ENCODE peak calls at places on chromosome X, in ten cellular contexts. D is activated gamma-delta T cell, H is foreskin fibroblast, M is neural progenitor cell, F is AG09319, S is Caki2, O is foreskin keratinocyte, C is fibroblast of pulmonary artery, Q is retina, K is RCC 7860. V is an unnamed sample.

GRCh38 chrX:13110427-13111324 is 66.3 kb upstream of the FAM9C start:
- DNase-seq in D (no peak), H (peak; percentile 87), M (no peak), F (peak; percentile 83), S (peak; percentile 73), O (peak; percentile 75), C (peak; percentile 96), Q (no peak), K (peak; percentile 86), V (peak; percentile 44)

GRCh38 chrX:115940888-115941332 is 229.6 kb upstream of the AGTR2 start:
- DNase-seq in D (no peak), H (no peak), M (peak; percentile 84), F (peak; percentile 32), S (no peak), O (no peak), C (peak; percentile 6), Q (peak; percentile 94), K (no peak), V (no peak)

GRCh38 chrX:14027031-14027430 is 2.7 kb downstream of the GEMIN8 start:
- DNase-seq in D (no peak), H (peak; percentile 42), M (no peak), F (no peak), S (no peak), O (peak; percentile 28), C (peak; percentile 13), Q (no peak), K (no peak), V (no peak)

GRCh38 chrX:107000013-107000515 is at the start of gene MORC4:
- DNase-seq in D (peak; percentile 33), H (peak; percentile 88), M (peak; percentile 80), F (peak; percentile 34), S (peak; percentile 74), O (peak; percentile 77), C (peak; percentile 74), Q (peak; percentile 70), K (peak; percentile 79), V (peak; percentile 67)

GRCh38 chrX:134480061-134480460 is 20.1 kb downstream of the HPRT1 start:
- DNase-seq in D (no peak), H (peak; percentile 45), M (no peak), F (no peak), S (no peak), O (peak; percentile 47), C (peak; percentile 40), Q (no peak), K (no peak), V (no peak)

GRCh38 chrX:18377802-18378201 is 23.3 kb upstream of the SCML2 start:
- DNase-seq in D (no peak), H (peak; percentile 43), M (peak; percentile 53), F (no peak), S (peak; percentile 27), O (no peak), C (peak; percentile 32), Q (peak; percentile 26), K (no peak), V (no peak)

GRCh38 chrX:53714580-53715335 is 28.2 kb upstream of the HUWE1 start:
- DNase-seq in D (no peak), H (peak; percentile 52), M (no peak), F (no peak), S (peak; percentile 59), O (peak; percentile 25), C (peak; percentile 34), Q (no peak), K (peak; percentile 65), V (peak; percentile 37)

GRCh38 chrX:68659385-68659784 is 11.9 kb downstream of the STARD8 start:
- DNase-seq in D (no peak), H (no peak), M (no peak), F (no peak), S (no peak), O (no peak), C (peak; percentile 12), Q (no peak), K (no peak), V (no peak)

GRCh38 chrX:129606918-129607317 is 47.8 kb downstream of the APLN start:
- DNase-seq in D (no peak), H (peak; percentile 67), M (peak; percentile 63), F (peak; percentile 18), S (peak; percentile 28), O (no peak), C (peak; percentile 61), Q (peak; percentile 51), K (peak; percentile 4), V (peak; percentile 54)

GRCh38 chrX:4830880-4831557 is 1117.6 kb upstream of the PRKX start:
- DNase-seq in D (no peak), H (no peak), M (no peak), F (no peak), S (no peak), O (no peak), C (no peak), Q (no peak), K (peak; percentile 41), V (peak; percentile 1)

GRCh38 chrX:101550362-101550761 is at the start of gene ARMCX1:
- DNase-seq in D (no peak), H (peak; percentile 88), M (peak; percentile 66), F (peak; percentile 35), S (peak; percentile 59), O (peak; percentile 26), C (peak; percentile 85), Q (peak; percentile 82), K (no peak), V (peak; percentile 15)

GRCh38 chrX:103586314-103586646 is 965 bp downstream of the TCEAL4 start:
- DNase-seq in D (no peak), H (peak; percentile 22), M (no peak), F (no peak), S (no peak), O (no peak), C (peak; percentile 32), Q (no peak), K (no peak), V (no peak)

GRCh38 chrX:110119480-110119879 is 116.6 kb downstream of the TMEM164 start:
- DNase-seq in D (no peak), H (no peak), M (no peak), F (no peak), S (no peak), O (no peak), C (no peak), Q (no peak), K (no peak), V (no peak)

GRCh38 chrX:81120270-81120935 is 81.3 kb downstream of the HMGN5 start:
- DNase-seq in D (no peak), H (no peak), M (no peak), F (no peak), S (no peak), O (no peak), C (no peak), Q (no peak), K (no peak), V (no peak)

GRCh38 chrX:33132569-33132968 is 78.8 kb downstream of the DMD start:
- DNase-seq in D (no peak), H (no peak), M (no peak), F (no peak), S (no peak), O (no peak), C (no peak), Q (no peak), K (no peak), V (no peak)

GRCh38 chrX:132204629-132205028 is 14.6 kb downstream of the RAP2C start:
- DNase-seq in D (no peak), H (no peak), M (no peak), F (no peak), S (no peak), O (no peak), C (no peak), Q (no peak), K (no peak), V (no peak)

GRCh38 chrX:112736310-112736709 is 56.6 kb upstream of the LHFPL1 start:
- DNase-seq in D (no peak), H (no peak), M (no peak), F (no peak), S (no peak), O (no peak), C (no peak), Q (no peak), K (no peak), V (no peak)

GRCh38 chrX:39772057-39772832 is 325.5 kb downstream of the BCOR start:
- DNase-seq in D (peak; percentile 7), H (no peak), M (no peak), F (no peak), S (no peak), O (no peak), C (no peak), Q (no peak), K (no peak), V (peak; percentile 26)

GRCh38 chrX:103779156-103779555 is 2.5 kb downstream of the PLP1 start:
- DNase-seq in D (no peak), H (no peak), M (peak; percentile 26), F (no peak), S (no peak), O (no peak), C (peak; percentile 67), Q (peak; percentile 24), K (no peak), V (no peak)

GRCh38 chrX:63439580-63439979 is 88.4 kb upstream of the SPIN4 start:
- DNase-seq in D (no peak), H (no peak), M (no peak), F (no peak), S (no peak), O (no peak), C (no peak), Q (no peak), K (no peak), V (no peak)

GRCh38 chrX:12007881-12008280 is 130.4 kb upstream of the FRMPD4 start:
- DNase-seq in D (no peak), H (peak; percentile 84), M (no peak), F (peak; percentile 11), S (peak; percentile 46), O (peak; percentile 51), C (peak; percentile 67), Q (no peak), K (peak; percentile 76), V (peak; percentile 75)

GRCh38 chrX:25020391-25021131 is 4.8 kb upstream of the ARX start:
- DNase-seq in D (no peak), H (no peak), M (peak; percentile 90), F (no peak), S (no peak), O (no peak), C (no peak), Q (peak; percentile 73), K (no peak), V (no peak)

GRCh38 chrX:38558681-38559080 is 2.7 kb upstream of the TSPAN7 start:
- DNase-seq in D (no peak), H (peak; percentile 14), M (no peak), F (no peak), S (no peak), O (peak; percentile 50), C (peak; percentile 8), Q (no peak), K (no peak), V (peak; percentile 38)

GRCh38 chrX:49853661-49854060 is 24.6 kb downstream of the PAGE4 start:
- DNase-seq in D (no peak), H (no peak), M (no peak), F (no peak), S (no peak), O (no peak), C (no peak), Q (no peak), K (no peak), V (no peak)

GRCh38 chrX:34810364-34810763 is 132.2 kb upstream of the FAM47B start:
- DNase-seq in D (no peak), H (peak; percentile 29), M (no peak), F (no peak), S (no peak), O (peak; percentile 12), C (peak; percentile 16), Q (no peak), K (peak; percentile 45), V (peak; percentile 13)

GRCh38 chrX:7515681-7516413 is 327.1 kb upstream of the VCX start:
- DNase-seq in D (no peak), H (peak; percentile 68), M (no peak), F (no peak), S (peak; percentile 56), O (peak; percentile 30), C (no peak), Q (no peak), K (peak; percentile 58), V (no peak)

GRCh38 chrX:133685806-133686205 is 270.5 kb upstream of the GPC4 start:
- DNase-seq in D (no peak), H (peak; percentile 3), M (no peak), F (no peak), S (no peak), O (no peak), C (no peak), Q (no peak), K (no peak), V (no peak)

GRCh38 chrX:13008189-13008533 is 33.3 kb downstream of the TMSB4X start:
- DNase-seq in D (no peak), H (no peak), M (no peak), F (no peak), S (no peak), O (no peak), C (no peak), Q (no peak), K (no peak), V (no peak)

V was measured in RWPE1.